ENCODE peak calls at places on chromosome 19, in five cellular contexts. A is GM23338; T is activated CD8-positive, alpha-beta memory T cell treated with anti-CD3 and anti-CD28 coated beads for 1 hour; X is BE2C; L is Caco-2. O is an unnamed sample.

GRCh38 chr19:18349524-18350128 is 9.2 kb downstream of the PGPEP1 start:
- DNase-seq in A (peak), T (no peak), X (peak), L (peak), O (peak)

GRCh38 chr19:11580665-11581418 is 3.4 kb upstream of the ACP5 start:
- DNase-seq in A (no peak), T (no peak), X (no peak), L (no peak), O (peak)

GRCh38 chr19:2271516-2272103 is 10.4 kb downstream of the PEAK3 start:
- DNase-seq in A (no peak), T (no peak), X (peak), L (no peak), O (peak)

GRCh38 chr19:3832001-3832400 is 36.8 kb downstream of the ZFR2 start:
- DNase-seq in A (no peak), T (no peak), X (no peak), L (no peak), O (no peak)

GRCh38 chr19:52935434-52935833 is 12.2 kb upstream of the ZNF888 start:
- DNase-seq in A (no peak), T (no peak), X (no peak), L (no peak), O (peak)

GRCh38 chr19:43774103-43774939 is 6.5 kb downstream of the KCNN4 start:
- DNase-seq in A (peak), T (no peak), X (peak), L (no peak), O (peak)

GRCh38 chr19:46958542-46958941 is 61.1 kb upstream of the NPAS1 start:
- DNase-seq in A (peak), T (no peak), X (no peak), L (no peak), O (peak)

GRCh38 chr19:52398091-52398461 is 427 bp downstream of the ZNF528 start:
- DNase-seq in A (peak), T (no peak), X (peak), L (no peak), O (no peak)